ENCODE peak calls at places on chromosomes 6 and 20, in nine cellular contexts. S is stimulated activated CD4-positive, alpha-beta T cell treated with anti-CD3 and anti-CD28 coated beads, Interleukin-1b, Interleukin-23, amount 100 ng/mL, for 1 hour; H is T-helper 9 cell; W is adrenal gland; Y is heart right ventricle; X is left cardiac atrium; R is osteocyte; V is NCI-H1105; K is fibroblast of gingiva. B is an unnamed sample.

GRCh38 chr20:58716476-58717277 is 24.1 kb downstream of the NPEPL1 start:
- DNase-seq in K (no peak), V (peak), W (peak), X (peak), R (peak), H (no peak), S (no peak), Y (no peak), B (peak)

GRCh38 chr6:31407699-31408098 is 4.3 kb downstream of the MICA start:
- DNase-seq in S (no peak), R (no peak), V (no peak), H (no peak), W (no peak), X (no peak), Y (no peak), K (peak), B (no peak)

GRCh38 chr6:105135056-105135455 is 44.8 kb downstream of the POPDC3 start:
- DNase-seq in K (no peak), Y (peak), H (no peak), R (no peak), X (no peak), S (no peak), W (no peak), V (no peak), B (no peak)

GRCh38 chr6:70221025-70221714 is 81.7 kb downstream of the COL9A1 start:
- DNase-seq in V (peak), W (peak), R (no peak), H (no peak), S (no peak), K (peak), X (no peak), Y (no peak), B (no peak)

GRCh38 chr6:131061041-131061770 is 1.8 kb downstream of the EPB41L2 start:
- DNase-seq in V (no peak), K (no peak), Y (no peak), S (no peak), R (no peak), W (no peak), H (no peak), X (no peak), B (no peak)

GRCh38 chr6:135972586-135972985 is 121.1 kb downstream of the PDE7B start:
- DNase-seq in Y (no peak), H (no peak), X (no peak), K (no peak), S (no peak), W (no peak), V (no peak), R (no peak), B (no peak)

GRCh38 chr6:170088349-170088951 is 202.4 kb downstream of the DLL1 start:
- DNase-seq in R (peak), H (no peak), Y (no peak), K (no peak), W (no peak), S (no peak), X (peak), V (no peak), B (no peak)

GRCh38 chr6:111589366-111589765 is 16.3 kb downstream of the TRAF3IP2 start:
- DNase-seq in H (no peak), S (no peak), V (no peak), W (peak), X (peak), R (no peak), K (peak), Y (no peak), B (no peak)

GRCh38 chr6:124400600-124400999 is 561.6 kb upstream of the RNF217 start:
- DNase-seq in W (no peak), H (no peak), X (no peak), R (no peak), K (no peak), S (no peak), Y (no peak), V (no peak), B (no peak)

GRCh38 chr6:109271622-109272021 is 110.6 kb downstream of the CD164 start:
- DNase-seq in W (no peak), R (no peak), S (no peak), H (no peak), V (no peak), K (no peak), Y (no peak), X (no peak), B (no peak)

GRCh38 chr6:12313311-12313991 is 23.3 kb downstream of the EDN1 start:
- DNase-seq in W (no peak), R (no peak), H (no peak), X (no peak), Y (no peak), S (no peak), K (no peak), V (no peak), B (no peak)

GRCh38 chr20:53870426-53871199 is 199.8 kb downstream of the BCAS1 start:
- DNase-seq in R (no peak), X (no peak), V (no peak), Y (no peak), W (no peak), K (no peak), S (no peak), H (no peak), B (no peak)

GRCh38 chr6:131258816-131259476 is 123.7 kb downstream of the AKAP7 start:
- DNase-seq in H (no peak), Y (no peak), S (no peak), K (no peak), W (peak), X (no peak), R (no peak), V (no peak), B (no peak)

GRCh38 chr6:111727798-111728197 is 122.1 kb upstream of the TRAF3IP2 start:
- DNase-seq in H (no peak), X (no peak), K (no peak), W (no peak), S (no peak), R (no peak), V (no peak), Y (no peak), B (no peak)

GRCh38 chr6:20021795-20022194 is 184.6 kb downstream of the ID4 start:
- DNase-seq in X (no peak), S (no peak), V (peak), K (no peak), Y (no peak), W (no peak), R (no peak), H (no peak), B (no peak)

GRCh38 chr6:108419474-108419873 is 124.6 kb downstream of the AFG1L start:
- DNase-seq in H (no peak), R (no peak), W (no peak), Y (no peak), K (no peak), X (no peak), S (no peak), V (no peak), B (no peak)

GRCh38 chr20:36132802-36133211 is 21.7 kb upstream of the EPB41L1 start:
- DNase-seq in H (no peak), S (no peak), V (no peak), K (no peak), X (no peak), W (no peak), R (no peak), Y (no peak), B (no peak)

GRCh38 chr20:4873396-4873795 is 127.9 kb downstream of the SLC23A2 start:
- DNase-seq in K (no peak), S (no peak), V (no peak), X (no peak), R (no peak), W (no peak), H (no peak), Y (no peak), B (no peak)

GRCh38 chr20:45323731-45324130 is 15.6 kb upstream of the MATN4 start:
- DNase-seq in S (no peak), H (no peak), R (no peak), X (no peak), Y (no peak), V (no peak), K (peak), W (no peak), B (no peak)

GRCh38 chr6:14074723-14075503 is 42.7 kb upstream of the CD83 start:
- DNase-seq in Y (peak), H (no peak), R (peak), S (no peak), K (peak), V (no peak), X (peak), W (peak), B (peak)

GRCh38 chr6:42340516-42340915 is 111.2 kb downstream of the TRERF1 start:
- DNase-seq in R (no peak), V (no peak), Y (no peak), S (no peak), W (no peak), H (no peak), X (no peak), K (no peak), B (no peak)

GRCh38 chr20:18705906-18706305 is 107.7 kb upstream of the SCP2D1 start:
- DNase-seq in S (no peak), H (no peak), V (no peak), X (no peak), Y (no peak), W (peak), K (no peak), R (no peak), B (no peak)

GRCh38 chr6:85600713-85601313 is 7.2 kb upstream of the SNX14 start:
- DNase-seq in K (no peak), Y (no peak), V (no peak), X (no peak), S (no peak), R (peak), W (no peak), H (no peak), B (no peak)

GRCh38 chr6:42100029-42100901 is 42.2 kb downstream of the C6orf132 start:
- DNase-seq in K (no peak), W (peak), R (no peak), X (no peak), V (no peak), Y (no peak), S (no peak), H (no peak), B (no peak)